ENCODE peak calls at places on chromosomes 3 and 15, in five cellular contexts. X is K562, M is SK-N-SH, H is GM12878, W is HepG2. P is an unnamed sample.

GRCh38 chr3:79002465-79003372 is 765.1 kb downstream of the ROBO1 start:
- DNase-seq in W (no peak), H (no peak), M (no peak), X (no peak), P (no peak)

GRCh38 chr3:130470132-130470531 is 46.8 kb upstream of the COL6A6 start:
- DNase-seq in M (no peak), W (no peak), H (no peak), X (no peak), P (no peak)

GRCh38 chr3:30124435-30125390 is 481.7 kb upstream of the TGFBR2 start:
- DNase-seq in X (no peak), W (no peak), M (no peak), H (no peak), P (no peak)

GRCh38 chr15:101122266-101122665 is 129.6 kb downstream of the CHSY1 start:
- DNase-seq in X (no peak), W (no peak), H (no peak), M (no peak), P (no peak)

GRCh38 chr15:78979456-78980320 is 34.8 kb upstream of the CTSH start:
- DNase-seq in M (peak), H (peak), W (peak), X (peak), P (peak)

GRCh38 chr3:126354776-126355175 is 2.4 kb downstream of the KLF15 start:
- DNase-seq in M (no peak), W (no peak), H (no peak), X (no peak), P (no peak)

GRCh38 chr3:136860541-136860940 is 1.5 kb upstream of the NCK1 start:
- DNase-seq in H (no peak), X (no peak), W (no peak), M (no peak), P (no peak)

GRCh38 chr15:85541744-85542143 is 161.3 kb downstream of the AKAP13 start:
- DNase-seq in M (no peak), H (no peak), W (no peak), X (no peak), P (no peak)

GRCh38 chr3:100957407-100958100 is 35.7 kb downstream of the ABI3BP start:
- DNase-seq in M (no peak), W (no peak), H (no peak), X (no peak), P (no peak)

GRCh38 chr3:134751831-134752230 is 43.2 kb upstream of the EPHB1 start:
- DNase-seq in H (no peak), M (no peak), W (no peak), X (no peak), P (no peak)

GRCh38 chr3:177345973-177346503 is 148.8 kb upstream of the TBL1XR1 start:
- DNase-seq in M (no peak), H (no peak), W (no peak), X (no peak), P (no peak)

GRCh38 chr3:59908700-59909099 is 858.9 kb upstream of the CFAP20DC start:
- DNase-seq in X (no peak), M (no peak), H (no peak), W (no peak), P (no peak)

GRCh38 chr3:48692551-48692950 is 6.8 kb upstream of the NCKIPSD start:
- DNase-seq in X (no peak), H (no peak), W (no peak), M (no peak), P (no peak)

GRCh38 chr3:84125760-84126159 is 833.0 kb upstream of the CADM2 start:
- DNase-seq in X (no peak), M (peak), W (no peak), H (no peak), P (no peak)

GRCh38 chr3:24315991-24316390 is 178.7 kb downstream of the THRB start:
- DNase-seq in X (no peak), W (no peak), H (no peak), M (no peak), P (no peak)

GRCh38 chr3:125072749-125073404 is 17.1 kb upstream of the HEG1 start:
- DNase-seq in M (no peak), W (no peak), H (no peak), X (no peak), P (no peak)

GRCh38 chr15:38795471-38796245 is 231.0 kb upstream of the RASGRP1 start:
- DNase-seq in X (no peak), M (no peak), H (no peak), W (no peak), P (no peak)

GRCh38 chr15:101490922-101491738 is 1.6 kb upstream of the PCSK6 start:
- DNase-seq in X (no peak), W (no peak), M (no peak), H (no peak), P (no peak)

GRCh38 chr3:132315851-132316250 is 1.4 kb upstream of the ACP3 start:
- DNase-seq in W (no peak), X (no peak), M (no peak), H (no peak), P (no peak)

GRCh38 chr15:90582553-90582952 is 52.8 kb downstream of the CRTC3 start:
- DNase-seq in W (no peak), X (no peak), H (no peak), M (no peak), P (no peak)

GRCh38 chr3:73143821-73144237 is 82.4 kb downstream of the EBLN2 start:
- DNase-seq in H (no peak), W (no peak), M (no peak), X (peak), P (no peak)

GRCh38 chr15:25848769-25849430 is 14.2 kb downstream of the ATP10A start:
- DNase-seq in H (no peak), X (no peak), M (peak), W (no peak), P (no peak)

GRCh38 chr3:169171739-169172138 is 491.8 kb downstream of the MECOM start:
- DNase-seq in H (no peak), M (no peak), W (no peak), X (no peak), P (no peak)

GRCh38 chr3:191695131-191695814 is 234.3 kb downstream of the PYDC2 start:
- DNase-seq in H (no peak), W (no peak), X (no peak), M (no peak), P (no peak)

GRCh38 chr15:39174332-39174731 is 406.5 kb upstream of the THBS1 start:
- DNase-seq in M (no peak), H (no peak), X (no peak), W (no peak), P (no peak)

GRCh38 chr3:8589880-8590556 is 54.6 kb downstream of the SSUH2 start:
- DNase-seq in M (no peak), W (no peak), H (no peak), X (no peak), P (no peak)

GRCh38 chr3:113521981-113522380 is 7.0 kb upstream of the SPICE1 start:
- DNase-seq in H (no peak), M (no peak), W (no peak), X (no peak), P (no peak)

DNA sequence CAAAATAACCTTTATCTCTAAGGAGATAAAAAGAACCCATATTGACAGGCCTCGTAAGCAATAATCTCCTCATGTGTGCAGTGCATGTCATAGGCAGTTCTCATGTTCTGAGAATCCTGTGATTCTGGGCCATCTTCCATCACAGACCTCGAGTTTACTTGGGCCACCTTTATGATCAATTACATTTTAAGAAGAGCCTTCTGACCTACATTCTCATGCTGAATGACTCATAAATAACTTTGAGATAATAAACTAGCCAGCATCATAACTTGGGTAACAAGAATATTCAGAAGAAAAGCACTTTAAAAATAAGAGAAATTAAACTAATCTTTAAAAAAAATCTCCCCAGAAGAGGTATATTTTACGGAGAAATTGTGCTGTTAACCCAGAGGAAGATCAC is 310.7 kb upstream of the ZNF717 start:
- DNase-seq in X (no peak), M (no peak), H (no peak), W (no peak), P (no peak)
- TF ChIP-seq ZBTB33 in X (no peak), M (no peak), H (no peak), W (no peak), P (no peak)

DNA sequence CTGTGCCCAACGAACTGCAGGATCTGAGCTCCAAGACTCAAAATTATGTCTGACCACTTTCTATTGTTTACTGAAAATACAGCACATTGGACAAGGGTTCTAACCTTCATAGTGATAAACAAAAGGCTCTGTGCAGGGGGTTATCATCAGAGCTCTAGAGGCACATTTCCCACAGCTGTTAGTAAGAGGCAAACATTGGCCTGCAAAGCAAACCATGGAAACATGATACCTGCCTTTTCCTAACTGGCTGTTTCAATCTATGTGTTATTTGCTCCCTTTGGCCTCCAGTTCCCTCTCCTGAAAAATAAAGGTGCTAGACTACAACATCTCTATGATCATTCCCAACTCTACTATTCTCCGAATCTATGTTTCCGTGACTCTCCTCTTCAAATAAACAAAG is 159.7 kb upstream of the ARHGEF26 start:
- DNase-seq in W (no peak), M (no peak), H (no peak), X (no peak), P (no peak)
- TF ChIP-seq ZBTB33 in W (no peak), M (no peak), H (no peak), X (no peak), P (no peak)

GRCh38 chr15:33243393-33243792 is 48.9 kb upstream of the FMN1 start:
- DNase-seq in X (no peak), W (no peak), H (no peak), M (no peak), P (no peak)
- TF ChIP-seq ZBTB33 in X (no peak), W (no peak), H (no peak), M (no peak), P (no peak)

GRCh38 chr3:150495563-150496168 is 50.6 kb downstream of the SERP1 start:
- DNase-seq in M (peak), H (no peak), X (peak), W (peak), P (peak)
- TF ChIP-seq ZBTB33 in M (no peak), H (no peak), X (no peak), W (no peak), P (no peak)

DNA sequence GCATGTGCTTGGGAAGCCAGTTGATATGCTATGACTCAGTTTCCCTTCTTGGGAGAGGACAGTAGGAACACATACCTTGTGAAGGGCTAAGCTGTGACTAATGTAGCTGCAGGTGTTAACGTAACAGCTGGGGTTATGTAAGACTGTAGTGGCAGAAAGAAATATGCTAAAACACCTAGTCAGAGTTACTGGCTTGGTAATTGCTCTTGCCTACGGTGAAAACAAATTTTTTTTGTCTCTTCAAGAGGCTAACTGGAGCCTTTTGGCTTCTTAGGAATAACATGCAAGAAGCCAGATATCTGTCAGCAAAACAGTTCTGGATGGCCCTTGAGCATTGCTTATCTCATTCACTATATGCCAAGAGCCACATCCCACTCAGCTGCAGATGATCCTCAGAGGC is 1.4 kb downstream of the MAPKBP1 start:
- DNase-seq in W (no peak), X (no peak), H (no peak), M (no peak), P (no peak)
- TF ChIP-seq ZBTB33 in W (no peak), X (no peak), H (no peak), M (no peak), P (no peak)

GRCh38 chr15:71055461-71055860 is 59.8 kb upstream of the THSD4 start:
- DNase-seq in H (no peak), M (no peak), X (no peak), W (no peak), P (no peak)
- TF ChIP-seq ZBTB33 in H (no peak), M (no peak), X (no peak), W (no peak), P (no peak)

GRCh38 chr3:71905426-71905825 is 120.5 kb upstream of the PROK2 start:
- DNase-seq in H (peak), W (no peak), M (no peak), X (no peak), P (no peak)
- TF ChIP-seq ZBTB33 in H (no peak), W (no peak), M (no peak), X (no peak), P (no peak)

GRCh38 chr15:74832826-74833225 is 6.4 kb downstream of the CPLX3 start:
- DNase-seq in M (no peak), W (no peak), X (no peak), H (no peak), P (no peak)

GRCh38 chr15:74833376-74834107 is 7.1 kb downstream of the CPLX3 start:
- DNase-seq in W (no peak), M (no peak), H (no peak), X (no peak), P (no peak)

GRCh38 chr15:74836846-74837245 is 6.1 kb downstream of the ULK3 start:
- DNase-seq in M (no peak), W (no peak), H (no peak), X (no peak), P (no peak)

GRCh38 chr15:74837482-74837881 is 5.5 kb downstream of the ULK3 start:
- DNase-seq in H (no peak), M (no peak), W (no peak), X (no peak), P (no peak)

GRCh38 chr15:74835312-74835823 is 7.6 kb downstream of the ULK3 start:
- DNase-seq in X (peak), M (peak), W (peak), H (no peak), P (peak)
- TF ChIP-seq ZBTB33 in X (no peak), M (no peak), W (no peak), H (no peak), P (no peak)

DNA sequence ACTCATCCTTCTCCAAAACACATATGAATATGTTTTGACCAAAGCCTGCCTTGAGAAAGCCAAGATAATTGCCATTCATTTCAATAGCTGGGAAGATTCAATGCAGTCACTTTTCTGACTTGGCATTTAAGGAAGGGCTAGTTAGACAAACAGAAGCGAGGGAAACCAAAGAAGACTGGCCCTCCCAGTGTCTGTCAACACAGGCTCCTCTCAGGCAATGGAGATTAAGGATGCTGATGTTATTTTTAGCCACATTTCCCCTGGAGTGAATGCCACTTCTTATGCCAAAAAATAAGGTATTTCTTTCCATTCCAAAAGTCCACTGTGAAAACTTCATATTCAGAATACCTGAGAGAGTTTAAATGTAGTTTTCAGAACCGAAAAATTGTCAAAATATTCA is 101.7 kb downstream of the P3H2 start:
- DNase-seq in M (no peak), X (no peak), H (no peak), W (no peak), P (no peak)
- TF ChIP-seq ZBTB33 in M (no peak), X (no peak), H (no peak), W (no peak), P (no peak)

GRCh38 chr3:87957575-87957974 is 101.2 kb downstream of the CGGBP1 start:
- DNase-seq in H (no peak), X (no peak), W (no peak), M (no peak), P (no peak)

GRCh38 chr3:87958289-87958688 is 100.5 kb downstream of the CGGBP1 start:
- DNase-seq in M (no peak), W (no peak), H (no peak), X (no peak), P (no peak)
- TF ChIP-seq ZBTB33 in M (no peak), W (no peak), H (no peak), X (no peak), P (no peak)

P was measured in HCT116.